ENCODE peak calls at places on chromosome 6, in four cellular contexts. One of them, this sample, is unnamed.

GRCh38 chr6:70686548-70687133 is 19.0 kb downstream of the SMAP1 start:
- DNase-seq in GF-D8: peak
- DNase-seq in mesothelial cell of epicardium: no peak
- DNase-seq in stimulated activated CD4-positive, alpha-beta T cell treated with anti-CD3 and anti-CD28 coated beads, Interleukin-2, amount 100 ng/mL, for 48 hours: no peak
- DNase-seq in this sample: no peak

GRCh38 chr6:149211046-149211571 is 106.4 kb upstream of the TAB2 start:
- DNase-seq in mesothelial cell of epicardium: no peak
- DNase-seq in GF-D8: no peak
- DNase-seq in stimulated activated CD4-positive, alpha-beta T cell treated with anti-CD3 and anti-CD28 coated beads, Interleukin-2, amount 100 ng/mL, for 48 hours: no peak
- DNase-seq in this sample: peak

GRCh38 chr6:129099696-129100095 is 216.8 kb downstream of the LAMA2 start:
- DNase-seq in stimulated activated CD4-positive, alpha-beta T cell treated with anti-CD3 and anti-CD28 coated beads, Interleukin-2, amount 100 ng/mL, for 48 hours: no peak
- DNase-seq in mesothelial cell of epicardium: no peak
- DNase-seq in GF-D8: no peak
- DNase-seq in this sample: no peak

GRCh38 chr6:54717849-54718455 is 128.6 kb upstream of the FAM83B start:
- DNase-seq in mesothelial cell of epicardium: peak
- DNase-seq in stimulated activated CD4-positive, alpha-beta T cell treated with anti-CD3 and anti-CD28 coated beads, Interleukin-2, amount 100 ng/mL, for 48 hours: peak
- DNase-seq in GF-D8: no peak
- DNase-seq in this sample: peak

GRCh38 chr6:20318851-20319387 is 82.8 kb upstream of the E2F3 start:
- DNase-seq in mesothelial cell of epicardium: no peak
- DNase-seq in stimulated activated CD4-positive, alpha-beta T cell treated with anti-CD3 and anti-CD28 coated beads, Interleukin-2, amount 100 ng/mL, for 48 hours: no peak
- DNase-seq in GF-D8: no peak
- DNase-seq in this sample: no peak

GRCh38 chr6:124433369-124434064 is 528.7 kb upstream of the RNF217 start:
- DNase-seq in GF-D8: no peak
- DNase-seq in stimulated activated CD4-positive, alpha-beta T cell treated with anti-CD3 and anti-CD28 coated beads, Interleukin-2, amount 100 ng/mL, for 48 hours: no peak
- DNase-seq in mesothelial cell of epicardium: no peak
- DNase-seq in this sample: no peak

GRCh38 chr6:22098623-22099022 is 198.2 kb downstream of the PRL start:
- DNase-seq in stimulated activated CD4-positive, alpha-beta T cell treated with anti-CD3 and anti-CD28 coated beads, Interleukin-2, amount 100 ng/mL, for 48 hours: no peak
- DNase-seq in GF-D8: no peak
- DNase-seq in mesothelial cell of epicardium: no peak
- DNase-seq in this sample: no peak

GRCh38 chr6:4678506-4679300 is 97.5 kb upstream of the CDYL start:
- DNase-seq in stimulated activated CD4-positive, alpha-beta T cell treated with anti-CD3 and anti-CD28 coated beads, Interleukin-2, amount 100 ng/mL, for 48 hours: no peak
- DNase-seq in GF-D8: no peak
- DNase-seq in mesothelial cell of epicardium: no peak
- DNase-seq in this sample: no peak

GRCh38 chr6:49852975-49853374 is 13.4 kb downstream of the CRISP1 start:
- DNase-seq in stimulated activated CD4-positive, alpha-beta T cell treated with anti-CD3 and anti-CD28 coated beads, Interleukin-2, amount 100 ng/mL, for 48 hours: no peak
- DNase-seq in mesothelial cell of epicardium: no peak
- DNase-seq in GF-D8: no peak
- DNase-seq in this sample: no peak

GRCh38 chr6:10999994-11000393 is 44.1 kb downstream of the ELOVL2 start:
- DNase-seq in stimulated activated CD4-positive, alpha-beta T cell treated with anti-CD3 and anti-CD28 coated beads, Interleukin-2, amount 100 ng/mL, for 48 hours: no peak
- DNase-seq in mesothelial cell of epicardium: no peak
- DNase-seq in GF-D8: no peak
- DNase-seq in this sample: no peak

GRCh38 chr6:15551798-15552197 is 111.0 kb downstream of the DTNBP1 start:
- DNase-seq in GF-D8: no peak
- DNase-seq in mesothelial cell of epicardium: no peak
- DNase-seq in stimulated activated CD4-positive, alpha-beta T cell treated with anti-CD3 and anti-CD28 coated beads, Interleukin-2, amount 100 ng/mL, for 48 hours: no peak
- DNase-seq in this sample: no peak

GRCh38 chr6:29631860-29632731 is 887 bp downstream of the GABBR1 start:
- DNase-seq in mesothelial cell of epicardium: peak
- DNase-seq in stimulated activated CD4-positive, alpha-beta T cell treated with anti-CD3 and anti-CD28 coated beads, Interleukin-2, amount 100 ng/mL, for 48 hours: peak
- DNase-seq in GF-D8: no peak
- DNase-seq in this sample: peak

GRCh38 chr6:31940256-31940664 is 5.6 kb upstream of the CFB start:
- DNase-seq in stimulated activated CD4-positive, alpha-beta T cell treated with anti-CD3 and anti-CD28 coated beads, Interleukin-2, amount 100 ng/mL, for 48 hours: no peak
- DNase-seq in mesothelial cell of epicardium: no peak
- DNase-seq in GF-D8: peak
- DNase-seq in this sample: no peak

GRCh38 chr6:149234051-149234962 is 83.2 kb upstream of the TAB2 start:
- DNase-seq in GF-D8: no peak
- DNase-seq in mesothelial cell of epicardium: no peak
- DNase-seq in stimulated activated CD4-positive, alpha-beta T cell treated with anti-CD3 and anti-CD28 coated beads, Interleukin-2, amount 100 ng/mL, for 48 hours: no peak
- DNase-seq in this sample: peak

This sample was measured in activated naive CD4-positive, alpha-beta T cell treated with anti-CD3 and anti-CD28 coated beads for 36 hours.